ENCODE peak calls at places on chromosomes 2 and 18, in four cellular contexts. J is tibial nerve, N is T-cell, I is neuronal stem cell. B is an unnamed sample.

GRCh38 chr18:45889419-45890059 is 64.1 kb downstream of the SIGLEC15 start:
- DNase-seq in N (no peak), J (no peak), I (no peak), B (no peak)

GRCh38 chr2:24969784-24970183 is 2.0 kb downstream of the DNAJC27 start:
- DNase-seq in I (no peak), J (no peak), N (no peak), B (no peak)

GRCh38 chr2:174597347-174598047 is at the start of gene WIPF1:
- DNase-seq in I (no peak), N (peak), J (no peak), B (no peak)

GRCh38 chr18:56967032-56967431 is 179.9 kb upstream of the BOD1L2 start:
- DNase-seq in I (no peak), J (no peak), N (no peak), B (no peak)

GRCh38 chr2:148042219-148042618 is 21.3 kb downstream of the MBD5 start:
- DNase-seq in I (no peak), J (no peak), N (no peak), B (no peak)

GRCh38 chr2:173948198-173948597 is 17.0 kb downstream of the SP3 start:
- DNase-seq in I (no peak), N (no peak), J (no peak), B (no peak)

GRCh38 chr2:239058746-239059145 is 210.9 kb downstream of the TWIST2 start:
- DNase-seq in J (no peak), N (no peak), I (no peak), B (no peak)

GRCh38 chr2:237459741-237460174 is 27.3 kb upstream of the MLPH start:
- DNase-seq in N (no peak), I (no peak), J (no peak), B (no peak)

B was measured in aorta.